ENCODE peak calls at places on chromosomes 16 and 17, in eight cellular contexts. V is thyroid gland, X is fibroblast of lung, I is adipocyte, B is PC-9, E is right lobe of liver, G is sigmoid colon, J is GM12865. L is an unnamed sample.

GRCh38 chr17:29102741-29103181 is 59.8 kb downstream of the PIPOX start:
- DNase-seq in B (peak), X (no peak), G (no peak), V (no peak), I (no peak), J (no peak), E (no peak), L (no peak)

GRCh38 chr17:71224824-71225575 is 895.8 kb upstream of the SOX9 start:
- DNase-seq in G (no peak), I (no peak), X (peak), B (no peak), J (no peak), E (no peak), V (peak), L (no peak)

GRCh38 chr16:11136600-11136999 is 119.4 kb downstream of the SOCS1 start:
- DNase-seq in B (peak), E (no peak), G (no peak), X (no peak), J (no peak), I (peak), V (peak), L (no peak)

GRCh38 chr17:54898576-54898975 is 2.1 kb upstream of the TOM1L1 start:
- DNase-seq in V (no peak), X (no peak), E (no peak), J (no peak), B (no peak), I (no peak), G (no peak), L (no peak)

GRCh38 chr17:32461498-32461852 is 17.2 kb downstream of the PSMD11 start:
- DNase-seq in X (no peak), G (no peak), I (no peak), E (no peak), J (no peak), V (no peak), B (no peak), L (no peak)

GRCh38 chr17:49964539-49965521 is 4.2 kb upstream of the DLX4 start:
- DNase-seq in J (no peak), E (no peak), B (no peak), V (no peak), X (peak), I (no peak), G (no peak), L (no peak)

GRCh38 chr16:55021595-55022475 is 91.2 kb downstream of the IRX5 start:
- DNase-seq in J (peak), E (no peak), I (peak), G (no peak), X (no peak), B (no peak), V (no peak), L (peak)

GRCh38 chr17:44315760-44316731 is 7.6 kb downstream of the RUNDC3A start:
- DNase-seq in V (peak), X (no peak), J (no peak), I (no peak), E (no peak), G (no peak), B (no peak), L (peak)

GRCh38 chr16:84175351-84176081 is 11.3 kb downstream of the TAF1C start:
- DNase-seq in G (no peak), I (no peak), J (peak), V (peak), B (peak), X (peak), E (no peak), L (peak)

GRCh38 chr17:46964315-46965265 is 14.5 kb downstream of the RPRML start:
- DNase-seq in I (peak), V (no peak), J (no peak), X (peak), B (no peak), E (no peak), G (peak), L (peak)

GRCh38 chr16:47045023-47045422 is 71.5 kb upstream of the DNAJA2 start:
- DNase-seq in I (no peak), V (peak), J (no peak), B (no peak), X (peak), G (no peak), E (no peak), L (no peak)

DNA sequence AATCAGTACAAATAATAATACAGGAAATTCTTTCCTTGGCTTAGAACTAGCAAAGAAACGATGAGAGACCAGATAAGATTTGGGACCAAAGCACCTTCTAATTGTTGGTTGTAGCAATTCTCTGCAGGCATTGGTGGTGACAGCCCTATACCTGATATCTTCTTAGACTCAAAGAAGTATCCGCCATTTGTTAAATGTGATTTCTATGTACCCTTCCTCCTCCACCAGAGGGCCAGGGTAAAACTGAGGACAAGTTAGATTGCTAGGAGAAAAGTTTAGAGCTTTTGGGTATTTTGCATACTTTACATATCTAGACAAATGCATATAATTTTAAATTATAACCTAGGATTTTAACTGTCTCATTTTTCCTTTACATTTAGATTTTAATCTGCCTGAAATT is 304.3 kb downstream of the HS3ST4 start:
- DNase-seq in I (no peak), E (no peak), B (no peak), J (no peak), X (no peak), G (no peak), V (no peak), L (peak)
- H3K4me3 ChIP-seq in I (no peak), E (no peak), B (no peak), J (no peak), X (no peak), G (no peak), V (no peak), L (no peak)

GRCh38 chr17:57550671-57551315 is 194.3 kb downstream of the CCDC182 start:
- DNase-seq in I (no peak), V (no peak), X (no peak), J (no peak), G (no peak), E (no peak), B (no peak), L (no peak)
- H3K4me3 ChIP-seq in I (no peak), V (no peak), X (no peak), J (no peak), G (no peak), E (no peak), B (no peak), L (no peak)

DNA sequence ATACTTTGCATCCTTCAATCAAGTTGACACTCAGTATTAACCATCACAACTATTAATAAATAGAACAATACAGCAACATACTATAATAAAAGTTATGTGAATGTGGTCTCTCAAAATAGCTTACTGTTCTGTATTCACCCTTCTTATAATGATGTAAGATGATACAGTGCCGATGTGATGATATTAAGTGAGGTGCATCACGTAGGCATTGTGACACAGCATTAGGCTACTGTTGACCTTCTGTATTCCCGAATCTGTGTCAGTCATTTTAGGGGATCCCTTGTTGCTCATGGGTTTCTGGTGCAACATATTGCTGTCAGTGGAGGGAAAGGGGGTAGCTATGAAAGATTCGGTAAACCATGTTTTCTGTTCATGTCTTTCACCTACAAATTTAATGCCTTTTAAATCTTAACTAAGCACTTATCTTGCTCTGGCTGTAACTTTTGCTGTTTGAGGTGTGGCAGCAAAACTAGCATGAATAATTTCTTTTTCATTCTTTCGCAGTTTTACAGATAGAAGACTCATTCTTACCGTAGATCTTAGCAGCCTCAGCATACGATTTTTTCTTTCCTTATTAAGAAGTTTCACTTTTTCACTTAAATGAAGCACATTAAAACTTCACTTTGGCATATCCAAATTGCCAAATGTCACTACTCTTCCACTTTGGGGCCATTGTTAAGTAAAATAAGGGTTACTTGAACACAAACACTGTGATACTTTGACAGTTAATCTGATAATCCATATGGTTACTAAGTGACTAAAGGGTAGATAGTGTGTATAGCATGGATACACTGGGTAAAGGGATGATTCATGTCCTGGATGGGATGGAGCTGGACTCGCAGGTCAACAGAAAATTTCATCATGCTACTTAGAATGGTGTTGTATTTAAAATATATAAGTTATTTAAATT is 29.6 kb downstream of the NFAT5 start:
- DNase-seq in I (peak), G (no peak), V (no peak), J (no peak), X (peak), E (no peak), B (no peak), L (peak)
- H3K4me3 ChIP-seq in I (no peak), G (no peak), V (no peak), J (no peak), X (no peak), E (no peak), B (no peak), L (no peak)

GRCh38 chr17:6567528-6568185 is 11.3 kb upstream of the PITPNM3 start:
- DNase-seq in B (peak), V (no peak), I (peak), E (no peak), G (peak), J (no peak), X (peak), L (no peak)
- H3K4me3 ChIP-seq in B (no peak), V (no peak), I (no peak), E (no peak), G (no peak), J (no peak), X (no peak), L (no peak)

GRCh38 chr17:53058031-53058430 is 764.7 kb upstream of the KIF2B start:
- DNase-seq in I (no peak), G (no peak), E (no peak), J (no peak), V (peak), B (no peak), X (no peak), L (no peak)

DNA sequence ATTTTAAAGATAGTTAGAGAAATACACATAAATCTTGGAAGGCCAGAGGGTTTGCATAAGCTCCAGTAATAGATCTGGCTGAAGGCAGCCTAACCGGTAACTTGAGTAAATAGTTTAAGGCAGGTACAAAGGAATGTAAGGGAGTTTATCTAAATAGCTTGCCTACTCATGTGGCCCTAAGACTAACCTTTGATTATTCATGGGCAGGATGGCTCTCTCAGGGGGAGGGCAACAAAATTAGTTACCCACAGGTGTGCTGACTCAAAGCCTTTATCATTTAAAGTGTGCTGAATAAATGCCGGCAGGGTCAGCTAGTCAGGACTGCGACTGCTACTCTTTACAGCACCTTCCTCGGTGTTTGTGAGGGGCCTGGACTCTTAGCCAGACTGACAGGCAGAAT is 761.3 kb upstream of the KIF2B start:
- DNase-seq in J (no peak), E (no peak), I (no peak), X (no peak), B (no peak), G (no peak), V (no peak), L (no peak)
- H3K4me3 ChIP-seq in J (no peak), E (no peak), I (no peak), X (no peak), B (no peak), G (no peak), V (no peak), L (no peak)

GRCh38 chr17:76641501-76641900 is 2.1 kb downstream of the ST6GALNAC1 start:
- DNase-seq in E (no peak), V (no peak), G (no peak), J (peak), I (no peak), B (peak), X (no peak), L (peak)
- H3K4me3 ChIP-seq in E (no peak), V (no peak), G (no peak), J (no peak), I (no peak), B (no peak), X (no peak), L (peak)

DNA sequence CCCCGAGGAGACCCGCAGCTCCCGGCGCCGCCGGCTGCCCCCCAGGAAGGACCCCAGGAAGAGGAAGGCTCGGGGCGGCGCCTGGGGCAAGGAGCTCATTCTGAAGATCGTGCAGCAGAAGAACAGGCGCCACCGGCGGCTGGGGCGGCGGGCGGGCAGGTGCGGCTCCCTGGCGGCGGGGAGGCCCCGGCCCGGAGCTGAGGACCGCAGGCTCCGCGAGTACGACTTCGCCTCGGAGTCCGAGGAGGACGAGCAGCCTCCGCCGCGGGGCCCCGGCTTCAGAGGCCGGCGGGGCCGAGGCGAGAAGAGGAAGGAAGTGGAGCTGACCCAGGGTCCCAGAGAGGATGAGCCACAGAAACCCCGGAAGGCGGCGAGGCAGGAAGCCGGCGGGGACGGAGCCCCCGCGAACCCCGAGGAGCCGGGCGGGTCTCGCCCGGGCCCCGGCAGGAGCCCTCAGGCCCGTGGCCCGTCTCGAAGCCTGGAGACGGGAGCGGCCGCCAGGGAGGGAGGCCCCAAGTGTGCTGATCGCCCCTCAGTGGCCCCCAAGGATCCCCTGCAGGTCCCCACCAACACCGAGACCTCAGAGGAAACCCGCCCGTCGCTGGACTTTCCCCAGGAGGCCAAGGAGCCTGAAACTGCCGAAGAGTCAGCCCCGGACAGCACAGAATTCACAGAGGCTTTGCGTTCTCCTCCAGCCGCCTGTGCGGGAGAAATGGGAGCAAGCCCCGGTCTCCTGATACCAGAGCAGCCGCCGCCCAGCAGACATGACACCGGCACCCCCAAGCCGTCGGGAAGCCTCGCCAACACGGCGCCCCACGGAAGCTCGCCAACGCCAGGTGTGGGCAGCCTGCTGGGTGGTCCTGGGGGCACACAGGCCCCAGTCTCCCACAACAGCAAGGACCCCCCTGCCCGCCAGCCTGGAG is 22.3 kb upstream of the ZFPM1 start:
- DNase-seq in B (no peak), E (no peak), X (peak), I (no peak), G (no peak), J (peak), V (peak), L (peak)
- H3K4me3 ChIP-seq in B (no peak), E (peak), X (no peak), I (peak), G (peak), J (peak), V (no peak), L (peak)